ENCODE peak calls at places on chromosomes 3 and 15, in ten cellular contexts. M is PC-3, F is GM12878, D is IMR-90, N is mesendoderm, Q is GM23248, Z is HCT116, B is mammary epithelial cell, E is OCI-LY7, S is K562. W is an unnamed sample. For H3K36me3, the result is how much of the 10 kb centered on the place peaks cover.

GRCh38 chr15:72312605-72313447 is 7.1 kb downstream of the CELF6 start:
- DNase-seq in E (peak), Q (peak), F (no peak), S (peak), D (peak), N (peak), Z (peak), B (peak), M (peak), W (peak)

GRCh38 chr15:57752840-57753239 is 46.3 kb downstream of the POLR2M start:
- DNase-seq in Z (no peak), E (no peak), F (no peak), N (no peak), D (no peak), M (no peak), Q (no peak), S (no peak), B (no peak), W (no peak)

GRCh38 chr15:70532536-70533186 is 230.7 kb downstream of the UACA start:
- DNase-seq in N (no peak), S (no peak), Z (no peak), F (no peak), E (no peak), Q (no peak), M (no peak), B (no peak), D (no peak), W (no peak)

GRCh38 chr3:152126260-152126659 is 142.5 kb upstream of the MBNL1 start:
- DNase-seq in N (no peak), Q (peak), F (no peak), D (peak), M (no peak), Z (no peak), E (no peak), B (no peak), S (no peak), W (no peak)

GRCh38 chr3:49248828-49249227 is 28.2 kb downstream of the C3orf62 start:
- DNase-seq in N (no peak), D (peak), M (no peak), Q (peak), F (peak), S (peak), Z (no peak), E (no peak), B (peak), W (peak)

GRCh38 chr3:109773006-109773405 is 435.7 kb upstream of the DPPA4 start:
- DNase-seq in D (peak), Z (no peak), F (no peak), Q (no peak), E (no peak), S (no peak), B (no peak), M (no peak), N (no peak), W (no peak)

GRCh38 chr15:64895285-64896065 is 16.2 kb upstream of the ANKDD1A start:
- DNase-seq in Q (peak), B (no peak), E (peak), N (no peak), D (peak), M (no peak), S (peak), F (peak), Z (no peak), W (no peak)

GRCh38 chr3:98574157-98574556 is 19.3 kb downstream of the CPOX start:
- DNase-seq in S (peak), B (no peak), M (no peak), Q (no peak), N (peak), F (no peak), D (no peak), E (no peak), Z (no peak), W (no peak)

GRCh38 chr3:74905478-74905877 is 291.0 kb upstream of the CNTN3 start:
- DNase-seq in Q (no peak), F (no peak), N (no peak), S (no peak), Z (no peak), D (no peak), E (no peak), B (no peak), M (no peak), W (no peak)

GRCh38 chr3:134336587-134336986 is 37.7 kb downstream of the AMOTL2 start:
- DNase-seq in N (peak), E (no peak), F (no peak), S (no peak), M (no peak), Q (peak), Z (no peak), B (peak), D (peak), W (peak)

GRCh38 chr15:47461560-47462175 is 255.6 kb upstream of the SEMA6D start:
- DNase-seq in D (peak), B (no peak), S (no peak), Z (no peak), F (no peak), N (no peak), M (no peak), E (no peak), Q (peak), W (no peak)

GRCh38 chr3:169699536-169700050 is 36.1 kb upstream of the MECOM start:
- DNase-seq in S (no peak), Q (no peak), N (no peak), M (no peak), D (peak), E (no peak), B (no peak), Z (no peak), F (no peak), W (no peak)

GRCh38 chr3:132284756-132285619 is 32.2 kb upstream of the ACP3 start:
- DNase-seq in E (no peak), D (no peak), Z (no peak), Q (no peak), S (peak), B (no peak), F (no peak), N (peak), M (no peak), W (peak)

GRCh38 chr15:63458794-63459395 is 45.5 kb upstream of the USP3 start:
- DNase-seq in F (no peak), Z (no peak), S (no peak), B (no peak), E (no peak), Q (no peak), N (no peak), M (no peak), D (no peak), W (no peak)

GRCh38 chr3:122668930-122669730 is 11.5 kb upstream of the PARP14 start:
- DNase-seq in Q (peak), B (peak), M (peak), N (no peak), F (no peak), Z (peak), D (peak), S (no peak), E (no peak), W (no peak)

GRCh38 chr15:80478075-80478474 is 73.9 kb downstream of the ARNT2 start:
- DNase-seq in Z (no peak), M (peak), F (no peak), E (no peak), S (no peak), D (peak), N (no peak), B (no peak), Q (no peak), W (no peak)

GRCh38 chr3:54696313-54696712 is 231.5 kb downstream of the LRTM1 start:
- DNase-seq in F (no peak), Q (no peak), E (no peak), B (peak), M (peak), S (no peak), Z (no peak), N (no peak), D (no peak), W (no peak)

GRCh38 chr15:38242055-38242454 is 10.6 kb upstream of the SPRED1 start:
- DNase-seq in F (peak), Z (no peak), N (no peak), E (peak), S (no peak), D (no peak), Q (no peak), B (no peak), M (no peak), W (no peak)

GRCh38 chr15:45863881-45864580 is 229.2 kb downstream of the SQOR start:
- DNase-seq in Q (no peak), Z (no peak), F (no peak), D (no peak), E (no peak), M (peak), S (no peak), N (peak), B (peak), W (peak)

GRCh38 chr3:17176757-17177156 is 292.0 kb downstream of the PLCL2 start:
- DNase-seq in B (no peak), N (no peak), Q (no peak), F (no peak), D (no peak), M (no peak), S (no peak), E (no peak), Z (no peak), W (no peak)

GRCh38 chr3:58141766-58142345 is 68.9 kb downstream of the DNASE1L3 start:
- DNase-seq in M (no peak), Q (no peak), F (no peak), S (no peak), B (no peak), Z (no peak), E (no peak), N (no peak), D (no peak), W (no peak)

GRCh38 chr15:67072951-67073350 is 7.5 kb downstream of the SMAD3 start:
- DNase-seq in S (no peak), D (peak), Z (no peak), B (no peak), Q (no peak), F (no peak), E (no peak), M (no peak), N (no peak), W (no peak)

GRCh38 chr15:73009306-73010091 is 42.8 kb upstream of the NEO1 start:
- DNase-seq in E (no peak), D (no peak), M (no peak), F (no peak), S (no peak), N (no peak), B (peak), Q (peak), Z (no peak), W (no peak)

GRCh38 chr3:109385442-109386318 is 48.3 kb upstream of the DPPA4 start:
- DNase-seq in Z (no peak), F (no peak), Q (no peak), S (no peak), B (no peak), E (no peak), D (no peak), N (peak), M (no peak), W (no peak)

GRCh38 chr15:36905908-36906307 is 194.4 kb downstream of the MEIS2 start:
- DNase-seq in E (no peak), S (no peak), N (no peak), F (no peak), D (peak), B (no peak), Q (peak), M (no peak), Z (no peak), W (no peak)

GRCh38 chr3:107346559-107346958 is 30.7 kb upstream of the CCDC54 start:
- DNase-seq in N (no peak), E (no peak), F (no peak), Z (no peak), D (no peak), M (no peak), B (peak), Q (no peak), S (peak), W (no peak)

GRCh38 chr15:70348581-70349344 is 251.0 kb upstream of the TLE3 start:
- DNase-seq in F (no peak), M (no peak), B (peak), Z (no peak), N (no peak), D (no peak), S (no peak), E (no peak), Q (peak), W (no peak)

GRCh38 chr15:49135893-49136292 is 19.5 kb downstream of the COPS2 start:
- DNase-seq in S (no peak), Q (peak), N (no peak), E (no peak), F (no peak), B (peak), M (peak), D (peak), Z (no peak), W (no peak)

GRCh38 chr15:89070197-89071124 is 17.8 kb upstream of the ABHD2 start:
- DNase-seq in E (no peak), B (no peak), Q (no peak), F (no peak), D (no peak), N (no peak), Z (no peak), M (no peak), S (peak), W (no peak)

GRCh38 chr15:89071471-89071870 is 16.8 kb upstream of the ABHD2 start:
- DNase-seq in E (no peak), Z (no peak), B (no peak), F (no peak), N (peak), M (no peak), Q (no peak), S (no peak), D (no peak), W (no peak)

GRCh38 chr15:89066280-89066679 is 22.0 kb upstream of the ABHD2 start:
- DNase-seq in Q (no peak), F (no peak), Z (no peak), N (no peak), S (no peak), M (no peak), D (no peak), E (no peak), B (no peak), W (no peak)

GRCh38 chr15:89068325-89068784 is 19.9 kb upstream of the ABHD2 start:
- DNase-seq in Z (no peak), E (no peak), M (peak), F (peak), S (peak), Q (peak), N (no peak), B (peak), D (peak), W (no peak)

DNA sequence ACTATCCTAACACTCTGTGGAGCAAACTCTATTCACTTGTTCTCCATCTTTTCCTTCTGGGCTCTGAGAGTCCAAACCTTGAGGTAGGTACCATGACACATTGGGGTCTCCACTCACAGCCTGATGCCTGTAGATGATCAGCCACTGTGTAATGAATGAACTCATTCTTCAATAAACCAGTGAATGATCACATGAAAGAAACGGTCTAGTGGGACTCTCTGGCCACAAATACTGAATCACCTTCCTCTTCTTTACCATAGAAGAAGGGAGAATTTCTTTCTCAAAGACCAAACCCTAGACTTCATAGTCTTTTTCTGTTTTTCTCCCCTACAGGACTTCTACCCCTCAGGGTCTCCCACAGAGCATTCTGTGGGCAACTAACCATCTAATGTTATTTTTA is 20.5 kb upstream of the ABHD2 start:
- DNase-seq in N (no peak), S (no peak), E (no peak), Z (no peak), M (no peak), Q (peak), D (peak), B (peak), F (no peak), W (no peak)
- H3K4me2 ChIP-seq in N (no peak), S (no peak), E (no peak), Z (no peak), M (no peak), Q (no peak), D (no peak), B (no peak), F (peak), W (no peak)

GRCh38 chr3:50259432-50260026 is 9.4 kb upstream of the SEMA3B start:
- DNase-seq in Z (no peak), Q (no peak), B (no peak), S (no peak), M (no peak), D (no peak), F (no peak), E (no peak), N (no peak), W (no peak)
- H3K36me3 ChIP-seq in Z (under half), Q (under half), B (under half), S (under half), M (under half), D (under half), F (under half), E (under half), N (under half), W (under half)

GRCh38 chr3:43956945-43957344 is 266.2 kb downstream of the ABHD5 start:
- DNase-seq in B (no peak), F (no peak), M (no peak), E (no peak), Q (no peak), Z (no peak), N (no peak), D (no peak), S (no peak), W (no peak)

GRCh38 chr3:43958005-43958770 is 267.4 kb downstream of the ABHD5 start:
- DNase-seq in B (no peak), Q (no peak), F (no peak), D (no peak), Z (no peak), M (no peak), N (no peak), E (peak), S (no peak), W (no peak)

GRCh38 chr3:43958973-43959372 is 268.2 kb downstream of the ABHD5 start:
- DNase-seq in S (no peak), M (no peak), Q (no peak), B (no peak), F (no peak), Z (no peak), N (no peak), D (no peak), E (no peak), W (no peak)

GRCh38 chr3:43959498-43960447 is 269.0 kb downstream of the ABHD5 start:
- DNase-seq in M (no peak), N (no peak), S (no peak), F (no peak), Z (no peak), Q (no peak), D (no peak), E (no peak), B (no peak), W (no peak)

GRCh38 chr3:43957553-43957952 is 266.8 kb downstream of the ABHD5 start:
- DNase-seq in S (no peak), M (no peak), Z (no peak), N (no peak), E (no peak), F (no peak), Q (no peak), D (no peak), B (no peak), W (no peak)
- H3K4me2 ChIP-seq in S (no peak), M (no peak), Z (no peak), N (no peak), E (peak), F (peak), Q (no peak), D (no peak), B (no peak), W (no peak)

GRCh38 chr3:123920383-123920782 is 36.3 kb upstream of the MYLK start:
- DNase-seq in Q (no peak), F (no peak), N (no peak), D (no peak), M (no peak), B (no peak), Z (no peak), E (no peak), S (no peak), W (no peak)
- H3K36me3 ChIP-seq in Q (under half), F (under half), N (under half), D (under half), M (under half), B (under half), Z (under half), E (half or more), S (under half), W (under half)

DNA sequence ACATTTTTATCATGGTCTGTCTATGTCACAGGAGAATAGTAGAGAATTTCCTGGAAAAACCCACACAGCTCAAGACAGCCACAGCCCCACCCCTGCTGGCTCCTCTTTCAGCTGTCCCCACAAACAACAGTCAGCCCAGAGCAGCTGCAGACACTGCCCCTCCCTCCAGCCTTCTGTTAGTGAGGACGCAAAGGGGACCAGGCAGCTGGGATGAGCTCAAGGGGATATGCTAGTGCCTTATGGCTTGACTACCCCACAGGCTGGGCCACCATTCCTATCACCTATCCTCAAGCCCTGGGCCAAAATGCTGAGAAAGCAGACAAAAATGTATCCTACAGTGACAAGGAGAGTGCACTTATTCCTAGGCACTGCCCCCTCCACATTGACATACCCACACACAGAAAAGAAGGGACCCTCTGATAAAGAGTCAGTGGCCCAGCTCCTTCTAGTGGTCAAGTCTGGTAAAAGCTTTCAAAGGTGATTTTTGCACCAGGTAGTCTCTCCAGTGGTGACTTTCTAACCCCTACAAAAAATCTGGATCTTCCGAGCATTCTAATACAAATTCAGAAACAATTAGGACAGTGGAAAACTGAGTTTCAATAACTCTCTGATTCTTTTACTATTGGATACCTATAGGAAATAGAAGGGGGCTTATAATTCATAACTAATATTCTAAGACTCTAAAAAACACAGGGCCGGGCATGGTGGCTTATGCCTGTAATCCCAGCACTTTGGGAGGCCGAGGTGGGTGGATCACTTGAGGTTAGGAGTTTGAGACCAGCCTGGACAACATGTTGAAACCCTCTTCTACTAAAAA is 3.0 kb upstream of the MAP1A start:
- DNase-seq in Z (no peak), S (peak), N (peak), E (peak), B (no peak), F (no peak), Q (peak), D (peak), M (peak), W (no peak)
- H3K4me2 ChIP-seq in Z (no peak), S (peak), N (peak), E (no peak), B (no peak), F (no peak), Q (peak), D (peak), M (no peak), W (no peak)

DNA sequence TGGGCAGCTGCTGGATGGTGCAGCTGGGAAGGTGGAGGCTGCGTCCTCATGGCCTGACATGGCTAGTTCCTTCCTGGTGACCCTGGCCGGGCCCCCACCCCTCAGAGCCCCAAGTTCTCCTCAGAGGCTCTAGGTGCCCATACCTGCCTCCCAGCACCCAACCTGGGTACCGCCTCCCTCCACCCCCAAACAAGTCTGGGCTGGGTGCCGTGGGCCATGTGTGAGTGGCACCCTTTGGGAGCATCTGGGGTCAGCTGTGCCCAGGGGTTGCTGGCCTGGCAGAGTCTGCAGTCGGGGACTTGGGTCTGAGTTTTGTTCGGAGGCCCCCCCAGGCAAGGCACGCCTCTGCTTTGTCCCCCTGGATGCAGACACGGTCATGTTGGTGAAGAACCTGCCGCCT is 10.5 kb downstream of the PLXNA1 start:
- DNase-seq in F (no peak), E (no peak), N (no peak), Q (no peak), B (no peak), D (no peak), S (no peak), Z (no peak), M (no peak), W (no peak)
- H3K36me3 ChIP-seq in F (under half), E (under half), N (under half), Q (under half), B (under half), D (under half), S (half or more), Z (under half), M (under half), W (under half)

DNA sequence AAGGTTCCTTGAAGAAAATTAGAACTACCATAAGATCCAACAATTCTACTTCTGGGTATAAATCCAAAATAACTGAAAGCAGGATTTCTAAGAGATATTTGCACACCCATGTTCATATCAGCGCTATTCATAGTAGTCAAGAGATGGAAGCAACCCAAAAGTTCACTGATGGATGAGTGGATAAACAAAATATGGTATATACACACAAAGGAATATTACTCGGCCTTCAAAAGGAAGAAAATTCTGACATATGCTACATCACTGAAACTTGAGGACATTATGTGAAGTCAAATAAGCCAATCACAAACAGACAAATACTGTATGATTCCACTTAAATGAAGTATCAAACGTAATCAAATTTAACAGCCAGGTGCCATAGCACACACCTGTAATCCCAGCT is 13.1 kb downstream of the DET1 start:
- DNase-seq in S (no peak), D (no peak), F (no peak), Z (no peak), Q (no peak), B (no peak), N (no peak), M (no peak), E (no peak), W (no peak)
- H3K4me2 ChIP-seq in S (no peak), D (no peak), F (no peak), Z (no peak), Q (no peak), B (no peak), N (no peak), M (no peak), E (no peak), W (no peak)

W was measured in PC-9.